ENCODE peak calls at places on chromosomes 4 and X, in nine cellular contexts. Q is GM23338; V is ureter; E is activated naive CD4-positive, alpha-beta T cell treated with anti-CD3 and anti-CD28 coated beads for 36 hours; M is stimulated activated CD4-positive, alpha-beta T cell treated with anti-CD3 and anti-CD28 coated beads, Interleukin-12 subunit alpha, Interleukin-12 subunit beta, amount 100 ng/mL, for 48 hours; K is type B pancreatic cell; H is T-helper 1 cell; Y is stimulated activated naive CD8-positive, alpha-beta T cell treated with anti-CD3 and anti-CD28 coated beads, Interleukin-15, Interleukin-2, amounts not matched to agents 100 U/mL and 50 U/mL, for 24 hours; L is brain microvascular endothelial cell. U is an unnamed sample.

GRCh38 chrX:118726887-118727685 is at the start of gene IL13RA1:
- DNase-seq in Q (peak), V (peak), E (peak), M (no peak), K (peak), H (peak), Y (peak), L (peak), U (peak)

GRCh38 chr4:38717604-38718003 is 53.6 kb downstream of the KLF3 start:
- DNase-seq in Q (no peak), V (no peak), E (no peak), M (no peak), K (no peak), H (no peak), Y (no peak), L (no peak), U (no peak)

GRCh38 chr4:25843340-25844097 is 19.3 kb downstream of the SEL1L3 start:
- DNase-seq in Q (no peak), V (no peak), E (peak), M (no peak), K (no peak), H (peak), Y (no peak), L (no peak), U (no peak)

GRCh38 chr4:155679343-155679742 is 12.7 kb downstream of the GUCY1A1 start:
- DNase-seq in Q (no peak), V (peak), E (no peak), M (no peak), K (no peak), H (no peak), Y (no peak), L (peak), U (no peak)

GRCh38 chr4:60463846-60464502 is 736.2 kb upstream of the ADGRL3 start:
- DNase-seq in Q (peak), V (no peak), E (no peak), M (no peak), K (no peak), H (no peak), Y (no peak), L (peak), U (no peak)

GRCh38 chr4:978957-979701 is 5.8 kb upstream of the DGKQ start:
- DNase-seq in Q (no peak), V (no peak), E (no peak), M (no peak), K (no peak), H (no peak), Y (no peak), L (no peak), U (no peak)

GRCh38 chr4:144627663-144628076 is 18.3 kb upstream of the HHIP start:
- DNase-seq in Q (no peak), V (no peak), E (no peak), M (no peak), K (no peak), H (no peak), Y (no peak), L (peak), U (no peak)

GRCh38 chr4:43331226-43332078 is 438.9 kb downstream of the GRXCR1 start:
- DNase-seq in Q (no peak), V (no peak), E (no peak), M (no peak), K (no peak), H (no peak), Y (no peak), L (peak), U (no peak)

GRCh38 chr4:98027827-98028226 is 115.4 kb downstream of the STPG2 start:
- DNase-seq in Q (peak), V (no peak), E (no peak), M (no peak), K (no peak), H (no peak), Y (no peak), L (peak), U (no peak)

GRCh38 chr4:181308476-181309170 is 934.6 kb upstream of the TENM3 start:
- DNase-seq in Q (peak), V (no peak), E (no peak), M (no peak), K (no peak), H (no peak), Y (no peak), L (no peak), U (no peak)

GRCh38 chr4:55124337-55125076 is 888 bp downstream of the KDR start:
- DNase-seq in Q (peak), V (no peak), E (no peak), M (no peak), K (no peak), H (no peak), Y (no peak), L (peak), U (peak)

GRCh38 chr4:86271057-86271456 is 88.8 kb downstream of the MAPK10 start:
- DNase-seq in Q (no peak), V (no peak), E (no peak), M (no peak), K (no peak), H (no peak), Y (no peak), L (no peak), U (no peak)

GRCh38 chr4:157115613-157116340 is 39.8 kb downstream of the GLRB start:
- DNase-seq in Q (no peak), V (no peak), E (no peak), M (no peak), K (no peak), H (no peak), Y (no peak), L (no peak), U (no peak)

GRCh38 chrX:110125435-110125834 is 122.5 kb downstream of the TMEM164 start:
- DNase-seq in Q (peak), V (no peak), E (no peak), M (no peak), K (no peak), H (no peak), Y (no peak), L (no peak), U (peak)

GRCh38 chr4:16231570-16232252 is 5.4 kb upstream of the TAPT1 start:
- DNase-seq in Q (no peak), V (no peak), E (no peak), M (no peak), K (no peak), H (no peak), Y (no peak), L (no peak), U (no peak)

GRCh38 chrX:48890934-48891401 is 6.6 kb downstream of the TIMM17B start:
- DNase-seq in Q (peak), V (no peak), E (no peak), M (no peak), K (peak), H (no peak), Y (peak), L (no peak), U (no peak)

GRCh38 chr4:28868831-28869230 is 1851.3 kb upstream of the PCDH7 start:
- DNase-seq in Q (no peak), V (no peak), E (no peak), M (no peak), K (no peak), H (no peak), Y (no peak), L (no peak), U (no peak)

GRCh38 chr4:75723117-75723801 is 1.1 kb upstream of the USO1 start:
- DNase-seq in Q (no peak), V (no peak), E (peak), M (no peak), K (no peak), H (no peak), Y (no peak), L (peak), U (no peak)

GRCh38 chr4:23305026-23305425 is 584.8 kb downstream of the PPARGC1A start:
- DNase-seq in Q (no peak), V (no peak), E (no peak), M (no peak), K (no peak), H (peak), Y (no peak), L (no peak), U (no peak)

U was measured in H9.